ENCODE peak calls at places on chromosomes 3 and 15, in ten cellular contexts. One of them, this sample, is unnamed.

GRCh38 chr3:99548674-99549073 is 89.7 kb upstream of the COL8A1 start:
- DNase-seq in AG10803: no peak
- DNase-seq in foreskin fibroblast: no peak
- DNase-seq in uterus: no peak
- DNase-seq in AG04450: no peak
- DNase-seq in fibroblast of the aortic adventitia: peak; percentile 32
- DNase-seq in nephron progenitor cell: no peak
- DNase-seq in neural crest cell: no peak
- DNase-seq in prostate gland: no peak
- DNase-seq in brain microvascular endothelial cell: no peak
- DNase-seq in this sample: no peak

GRCh38 chr3:23776352-23776891 is 29.3 kb upstream of the UBE2E1 start:
- DNase-seq in brain microvascular endothelial cell: peak; percentile 70
- DNase-seq in AG04450: peak; percentile 39
- DNase-seq in neural crest cell: no peak
- DNase-seq in fibroblast of the aortic adventitia: peak; percentile 93
- DNase-seq in nephron progenitor cell: no peak
- DNase-seq in AG10803: peak; percentile 88
- DNase-seq in prostate gland: no peak
- DNase-seq in uterus: no peak
- DNase-seq in foreskin fibroblast: peak; percentile 82
- DNase-seq in this sample: peak; percentile 73

GRCh38 chr3:127802620-127803019 is 19.7 kb downstream of the MGLL start:
- DNase-seq in fibroblast of the aortic adventitia: no peak
- DNase-seq in nephron progenitor cell: no peak
- DNase-seq in uterus: no peak
- DNase-seq in neural crest cell: no peak
- DNase-seq in prostate gland: no peak
- DNase-seq in AG04450: no peak
- DNase-seq in AG10803: no peak
- DNase-seq in foreskin fibroblast: no peak
- DNase-seq in brain microvascular endothelial cell: no peak
- DNase-seq in this sample: no peak

GRCh38 chr3:83928391-83928790 is 1030.4 kb upstream of the CADM2 start:
- DNase-seq in nephron progenitor cell: no peak
- DNase-seq in neural crest cell: no peak
- DNase-seq in uterus: no peak
- DNase-seq in AG04450: no peak
- DNase-seq in AG10803: no peak
- DNase-seq in foreskin fibroblast: peak; percentile 13
- DNase-seq in brain microvascular endothelial cell: no peak
- DNase-seq in prostate gland: no peak
- DNase-seq in fibroblast of the aortic adventitia: no peak
- DNase-seq in this sample: no peak

GRCh38 chr3:16174389-16174788 is at the start of gene GALNT15:
- DNase-seq in brain microvascular endothelial cell: peak; percentile 97
- DNase-seq in nephron progenitor cell: peak; percentile 18
- DNase-seq in foreskin fibroblast: peak; percentile 98
- DNase-seq in AG04450: peak; percentile 89
- DNase-seq in uterus: peak; percentile 82
- DNase-seq in neural crest cell: no peak
- DNase-seq in AG10803: peak; percentile 98
- DNase-seq in prostate gland: peak; percentile 52
- DNase-seq in fibroblast of the aortic adventitia: peak; percentile 98
- DNase-seq in this sample: peak; percentile 93

GRCh38 chr3:12709334-12709733 is 45.4 kb upstream of the RAF1 start:
- DNase-seq in fibroblast of the aortic adventitia: no peak
- DNase-seq in brain microvascular endothelial cell: no peak
- DNase-seq in foreskin fibroblast: no peak
- DNase-seq in nephron progenitor cell: no peak
- DNase-seq in AG04450: no peak
- DNase-seq in prostate gland: no peak
- DNase-seq in AG10803: no peak
- DNase-seq in neural crest cell: no peak
- DNase-seq in uterus: no peak
- DNase-seq in this sample: no peak

GRCh38 chr15:69597061-69597592 is 144.5 kb downstream of the RPLP1 start:
- DNase-seq in fibroblast of the aortic adventitia: no peak
- DNase-seq in foreskin fibroblast: no peak
- DNase-seq in prostate gland: no peak
- DNase-seq in uterus: no peak
- DNase-seq in AG04450: no peak
- DNase-seq in AG10803: no peak
- DNase-seq in brain microvascular endothelial cell: no peak
- DNase-seq in nephron progenitor cell: no peak
- DNase-seq in neural crest cell: no peak
- DNase-seq in this sample: no peak

GRCh38 chr3:168417016-168417415 is 321.3 kb upstream of the GOLIM4 start:
- DNase-seq in nephron progenitor cell: no peak
- DNase-seq in neural crest cell: no peak
- DNase-seq in prostate gland: no peak
- DNase-seq in foreskin fibroblast: no peak
- DNase-seq in AG04450: no peak
- DNase-seq in fibroblast of the aortic adventitia: no peak
- DNase-seq in AG10803: no peak
- DNase-seq in uterus: no peak
- DNase-seq in brain microvascular endothelial cell: no peak
- DNase-seq in this sample: no peak

DNA sequence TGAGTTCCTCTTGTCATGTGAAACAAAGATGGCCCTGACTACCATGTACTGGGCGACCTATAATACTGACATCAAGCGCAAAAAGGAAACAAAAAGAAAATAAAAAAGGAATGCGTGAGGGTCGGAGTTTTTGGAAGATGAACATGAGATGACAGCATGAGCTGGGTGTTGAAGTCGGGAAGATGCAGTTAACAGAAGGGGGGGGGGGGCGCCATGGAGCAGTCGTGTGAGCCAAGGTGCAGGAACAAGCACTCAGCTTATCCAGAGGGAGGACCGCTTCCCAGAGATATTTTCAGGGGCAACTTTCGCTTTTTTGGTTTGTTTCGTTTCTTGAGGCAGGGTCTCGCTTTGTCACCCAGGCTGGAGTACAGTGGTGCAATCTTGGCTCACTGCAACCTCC is 110.2 kb downstream of the RORA start:
- DNase-seq in foreskin fibroblast: no peak
- DNase-seq in AG10803: no peak
- DNase-seq in prostate gland: no peak
- DNase-seq in nephron progenitor cell: no peak
- DNase-seq in brain microvascular endothelial cell: no peak
- DNase-seq in fibroblast of the aortic adventitia: no peak
- DNase-seq in neural crest cell: no peak
- DNase-seq in uterus: no peak
- DNase-seq in AG04450: no peak
- DNase-seq in this sample: no peak
- TF ChIP-seq CTCF in foreskin fibroblast: no peak
- TF ChIP-seq CTCF in AG10803: no peak
- TF ChIP-seq CTCF in prostate gland: no peak
- TF ChIP-seq CTCF in nephron progenitor cell: no peak
- TF ChIP-seq CTCF in brain microvascular endothelial cell: peak; percentile 34
- TF ChIP-seq CTCF in fibroblast of the aortic adventitia: no peak
- TF ChIP-seq CTCF in neural crest cell: peak; percentile 29
- TF ChIP-seq CTCF in uterus: no peak
- TF ChIP-seq CTCF in AG04450: no peak
- TF ChIP-seq CTCF in this sample: no peak

DNA sequence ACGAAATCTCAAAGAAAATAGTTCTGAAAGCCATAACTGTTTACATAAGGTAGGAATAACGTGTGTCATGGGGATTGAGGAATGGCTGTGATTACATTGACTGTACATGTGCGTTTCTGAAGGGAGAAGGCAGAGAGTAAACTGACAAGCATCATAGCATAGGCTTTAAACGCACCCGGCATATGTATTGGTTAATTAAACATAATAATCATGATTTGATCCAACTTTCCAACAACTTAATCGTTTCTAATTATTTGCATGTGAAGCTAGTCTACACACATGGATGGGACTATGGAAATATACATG is 3.3 kb downstream of the TMEM108 start:
- DNase-seq in fibroblast of the aortic adventitia: no peak
- DNase-seq in uterus: no peak
- DNase-seq in AG10803: no peak
- DNase-seq in prostate gland: no peak
- DNase-seq in AG04450: no peak
- DNase-seq in nephron progenitor cell: no peak
- DNase-seq in neural crest cell: no peak
- DNase-seq in foreskin fibroblast: no peak
- DNase-seq in brain microvascular endothelial cell: no peak
- DNase-seq in this sample: no peak
- TF ChIP-seq CTCF in fibroblast of the aortic adventitia: no peak
- TF ChIP-seq CTCF in uterus: no peak
- TF ChIP-seq CTCF in AG10803: no peak
- TF ChIP-seq CTCF in prostate gland: no peak
- TF ChIP-seq CTCF in AG04450: no peak
- TF ChIP-seq CTCF in nephron progenitor cell: peak; percentile 17
- TF ChIP-seq CTCF in neural crest cell: no peak
- TF ChIP-seq CTCF in foreskin fibroblast: no peak
- TF ChIP-seq CTCF in brain microvascular endothelial cell: no peak
- TF ChIP-seq CTCF in this sample: no peak

GRCh38 chr15:65077291-65077980 is 890 bp downstream of the KBTBD13 start:
- DNase-seq in fibroblast of the aortic adventitia: no peak
- DNase-seq in brain microvascular endothelial cell: no peak
- DNase-seq in AG10803: no peak
- DNase-seq in uterus: no peak
- DNase-seq in foreskin fibroblast: no peak
- DNase-seq in nephron progenitor cell: no peak
- DNase-seq in prostate gland: no peak
- DNase-seq in AG04450: no peak
- DNase-seq in neural crest cell: no peak
- DNase-seq in this sample: no peak

GRCh38 chr15:65076486-65077290 is at the start of gene KBTBD13:
- DNase-seq in nephron progenitor cell: no peak
- DNase-seq in foreskin fibroblast: no peak
- DNase-seq in fibroblast of the aortic adventitia: no peak
- DNase-seq in brain microvascular endothelial cell: no peak
- DNase-seq in neural crest cell: no peak
- DNase-seq in prostate gland: no peak
- DNase-seq in AG04450: no peak
- DNase-seq in uterus: no peak
- DNase-seq in AG10803: no peak
- DNase-seq in this sample: no peak

GRCh38 chr15:65079580-65079979 is 3.0 kb downstream of the KBTBD13 start:
- DNase-seq in fibroblast of the aortic adventitia: no peak
- DNase-seq in AG04450: no peak
- DNase-seq in prostate gland: no peak
- DNase-seq in nephron progenitor cell: no peak
- DNase-seq in AG10803: no peak
- DNase-seq in uterus: no peak
- DNase-seq in foreskin fibroblast: no peak
- DNase-seq in neural crest cell: no peak
- DNase-seq in brain microvascular endothelial cell: no peak
- DNase-seq in this sample: no peak

GRCh38 chr15:65081270-65081669 is 4.7 kb downstream of the KBTBD13 start:
- DNase-seq in AG10803: no peak
- DNase-seq in foreskin fibroblast: no peak
- DNase-seq in uterus: no peak
- DNase-seq in brain microvascular endothelial cell: no peak
- DNase-seq in neural crest cell: no peak
- DNase-seq in nephron progenitor cell: no peak
- DNase-seq in AG04450: no peak
- DNase-seq in fibroblast of the aortic adventitia: no peak
- DNase-seq in prostate gland: no peak
- DNase-seq in this sample: no peak

GRCh38 chr15:65077981-65078352 is 1.4 kb downstream of the KBTBD13 start:
- DNase-seq in fibroblast of the aortic adventitia: peak; percentile 60
- DNase-seq in nephron progenitor cell: peak; percentile 64
- DNase-seq in foreskin fibroblast: peak; percentile 82
- DNase-seq in uterus: peak; percentile 80
- DNase-seq in neural crest cell: peak; percentile 34
- DNase-seq in brain microvascular endothelial cell: peak; percentile 12
- DNase-seq in prostate gland: no peak
- DNase-seq in AG04450: no peak
- DNase-seq in AG10803: peak; percentile 55
- DNase-seq in this sample: no peak
- TF ChIP-seq CTCF in fibroblast of the aortic adventitia: peak; percentile 71
- TF ChIP-seq CTCF in nephron progenitor cell: peak; percentile 40
- TF ChIP-seq CTCF in foreskin fibroblast: peak; percentile 65
- TF ChIP-seq CTCF in uterus: peak; percentile 81
- TF ChIP-seq CTCF in neural crest cell: peak; percentile 60
- TF ChIP-seq CTCF in brain microvascular endothelial cell: peak; percentile 77
- TF ChIP-seq CTCF in prostate gland: peak; percentile 25
- TF ChIP-seq CTCF in AG04450: peak; percentile 56
- TF ChIP-seq CTCF in AG10803: peak; percentile 68
- TF ChIP-seq CTCF in this sample: peak; percentile 85

GRCh38 chr15:101266034-101266433 is 11.3 kb downstream of the SELENOS start:
- DNase-seq in AG04450: no peak
- DNase-seq in prostate gland: no peak
- DNase-seq in nephron progenitor cell: no peak
- DNase-seq in AG10803: peak; percentile 89
- DNase-seq in neural crest cell: no peak
- DNase-seq in foreskin fibroblast: peak; percentile 78
- DNase-seq in fibroblast of the aortic adventitia: peak; percentile 62
- DNase-seq in brain microvascular endothelial cell: peak; percentile 39
- DNase-seq in uterus: no peak
- DNase-seq in this sample: no peak

GRCh38 chr15:101267320-101268104 is 9.8 kb downstream of the SELENOS start:
- DNase-seq in AG04450: no peak
- DNase-seq in foreskin fibroblast: peak; percentile 92
- DNase-seq in fibroblast of the aortic adventitia: peak; percentile 95
- DNase-seq in prostate gland: no peak
- DNase-seq in neural crest cell: no peak
- DNase-seq in uterus: peak; percentile 54
- DNase-seq in brain microvascular endothelial cell: no peak
- DNase-seq in AG10803: peak; percentile 99
- DNase-seq in nephron progenitor cell: no peak
- DNase-seq in this sample: peak; percentile 31

GRCh38 chr15:101266787-101267186 is 10.5 kb downstream of the SELENOS start:
- DNase-seq in brain microvascular endothelial cell: no peak
- DNase-seq in nephron progenitor cell: no peak
- DNase-seq in foreskin fibroblast: no peak
- DNase-seq in AG04450: no peak
- DNase-seq in AG10803: no peak
- DNase-seq in fibroblast of the aortic adventitia: no peak
- DNase-seq in neural crest cell: no peak
- DNase-seq in uterus: no peak
- DNase-seq in prostate gland: no peak
- DNase-seq in this sample: no peak

GRCh38 chr15:101272584-101272983 is 4.7 kb downstream of the SELENOS start:
- DNase-seq in neural crest cell: no peak
- DNase-seq in uterus: no peak
- DNase-seq in nephron progenitor cell: no peak
- DNase-seq in AG10803: no peak
- DNase-seq in prostate gland: no peak
- DNase-seq in brain microvascular endothelial cell: no peak
- DNase-seq in fibroblast of the aortic adventitia: no peak
- DNase-seq in AG04450: no peak
- DNase-seq in foreskin fibroblast: no peak
- DNase-seq in this sample: no peak

DNA sequence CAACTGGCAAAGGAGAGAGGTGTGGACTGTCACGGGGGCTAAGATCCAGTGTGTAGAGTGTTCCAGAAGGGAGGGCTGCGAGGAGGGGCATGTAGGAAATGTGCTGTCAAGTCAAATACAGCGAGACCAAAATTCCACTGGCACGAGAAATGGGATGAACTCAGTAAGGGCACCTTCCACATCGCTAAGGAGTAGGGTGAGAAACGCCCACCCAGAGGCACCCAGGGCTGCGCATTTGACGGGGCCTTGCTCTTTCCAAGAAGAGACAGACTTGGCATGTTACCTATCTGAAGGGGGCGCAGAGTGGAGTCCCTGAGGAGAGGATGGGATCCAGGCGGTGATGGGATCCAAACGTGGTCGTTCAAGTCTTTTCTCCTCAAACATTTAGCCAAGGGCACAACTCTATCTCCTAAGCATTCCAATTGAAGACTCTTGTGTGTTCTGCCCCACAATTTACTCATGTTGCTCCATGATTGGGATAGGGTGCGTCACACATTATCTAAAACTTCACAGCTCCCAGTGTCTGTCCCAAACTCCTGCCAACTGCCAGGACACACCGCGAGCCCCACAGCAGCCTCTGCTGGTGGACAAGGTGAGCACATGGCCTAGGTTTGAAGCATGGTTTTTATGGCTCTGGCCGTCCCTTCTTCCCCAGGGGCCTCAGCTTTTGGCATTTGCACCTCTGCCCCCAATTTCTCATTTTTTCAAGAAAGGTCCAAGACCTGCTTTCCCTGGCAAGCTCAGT is 7.6 kb downstream of the SELENOS start:
- DNase-seq in brain microvascular endothelial cell: no peak
- DNase-seq in prostate gland: no peak
- DNase-seq in AG10803: no peak
- DNase-seq in fibroblast of the aortic adventitia: no peak
- DNase-seq in nephron progenitor cell: no peak
- DNase-seq in neural crest cell: no peak
- DNase-seq in AG04450: no peak
- DNase-seq in uterus: no peak
- DNase-seq in foreskin fibroblast: peak; percentile 50
- DNase-seq in this sample: no peak
- TF ChIP-seq CTCF in brain microvascular endothelial cell: peak; percentile 65
- TF ChIP-seq CTCF in prostate gland: no peak
- TF ChIP-seq CTCF in AG10803: peak; percentile 47
- TF ChIP-seq CTCF in fibroblast of the aortic adventitia: peak; percentile 45
- TF ChIP-seq CTCF in nephron progenitor cell: peak; percentile 34
- TF ChIP-seq CTCF in neural crest cell: peak; percentile 46
- TF ChIP-seq CTCF in AG04450: peak; percentile 33
- TF ChIP-seq CTCF in uterus: no peak
- TF ChIP-seq CTCF in foreskin fibroblast: peak; percentile 23
- TF ChIP-seq CTCF in this sample: peak; percentile 39

This sample was measured in AG04449.